ENCODE peak calls at places on chromosome 16, in four cellular contexts. One of them, this sample, is unnamed.

GRCh38 chr16:86496929-86497381 is 13.4 kb upstream of the FOXF1 start:
- DNase-seq in GM12878: no peak
- DNase-seq in HEK293T: no peak
- DNase-seq in K562: no peak
- DNase-seq in this sample: no peak

GRCh38 chr16:61858996-61859395 is 177.2 kb downstream of the CDH8 start:
- DNase-seq in GM12878: no peak
- DNase-seq in HEK293T: no peak
- DNase-seq in K562: no peak
- DNase-seq in this sample: no peak

GRCh38 chr16:12653820-12654392 is 149.8 kb downstream of the CPPED1 start:
- DNase-seq in GM12878: no peak
- DNase-seq in HEK293T: no peak
- DNase-seq in K562: no peak
- DNase-seq in this sample: no peak

GRCh38 chr16:20838250-20838649 is 31.9 kb downstream of the REXO5 start:
- DNase-seq in GM12878: no peak
- DNase-seq in HEK293T: no peak
- DNase-seq in K562: no peak
- DNase-seq in this sample: no peak

GRCh38 chr16:10738231-10739077 is 5.2 kb upstream of the NUBP1 start:
- DNase-seq in GM12878: peak
- DNase-seq in HEK293T: no peak
- DNase-seq in K562: peak
- DNase-seq in this sample: peak

GRCh38 chr16:3023415-3023668 is 400 bp downstream of the HCFC1R1 start:
- DNase-seq in GM12878: no peak
- DNase-seq in HEK293T: no peak
- DNase-seq in K562: no peak
- DNase-seq in this sample: no peak

GRCh38 chr16:55542459-55543082 is 23.9 kb upstream of the CAPNS2 start:
- DNase-seq in GM12878: no peak
- DNase-seq in HEK293T: no peak
- DNase-seq in K562: no peak
- DNase-seq in this sample: no peak

GRCh38 chr16:14186007-14186953 is 115.2 kb downstream of the MRTFB start:
- DNase-seq in GM12878: no peak
- DNase-seq in HEK293T: peak
- DNase-seq in K562: no peak
- DNase-seq in this sample: no peak

GRCh38 chr16:24573141-24573540 is 33.8 kb downstream of the RBBP6 start:
- DNase-seq in GM12878: no peak
- DNase-seq in HEK293T: no peak
- DNase-seq in K562: no peak
- DNase-seq in this sample: no peak

GRCh38 chr16:351804-352520 is 561 bp downstream of the AXIN1 start:
- DNase-seq in GM12878: no peak
- DNase-seq in HEK293T: no peak
- DNase-seq in K562: no peak
- DNase-seq in this sample: no peak

GRCh38 chr16:66696669-66697630 is at the start of gene CMTM4:
- DNase-seq in GM12878: no peak
- DNase-seq in HEK293T: peak
- DNase-seq in K562: peak
- DNase-seq in this sample: peak

DNA sequence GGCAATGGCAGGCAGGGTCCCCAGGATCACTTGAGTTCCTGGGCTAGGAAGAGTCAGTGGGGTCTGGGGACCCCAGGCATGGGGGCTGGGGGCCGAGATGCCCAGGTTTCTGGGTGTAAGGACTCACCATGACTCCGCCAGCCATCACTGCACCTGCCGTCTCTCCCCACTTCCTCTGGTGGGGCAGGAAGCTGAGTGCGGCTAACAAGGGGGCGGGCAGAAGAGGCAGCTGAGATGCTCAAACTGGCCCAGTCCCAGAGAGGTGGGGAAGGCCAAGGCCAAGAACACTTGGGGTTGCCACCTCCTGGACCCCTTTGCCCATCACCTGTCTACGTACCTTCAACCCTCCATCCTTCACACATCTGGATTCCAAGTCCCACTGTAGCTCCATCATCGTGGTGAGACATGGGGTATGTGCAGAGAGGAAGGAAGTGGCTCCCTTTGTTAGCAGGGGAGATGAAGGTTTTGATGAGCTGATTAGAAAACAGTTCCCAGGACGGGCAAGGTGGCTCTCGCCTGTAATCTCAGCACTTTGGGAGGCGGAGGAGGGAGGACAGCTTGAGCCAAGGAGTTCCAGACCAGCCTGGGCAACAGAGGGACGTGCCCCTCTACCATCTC is at the start of gene SEPTIN1:
- DNase-seq in GM12878: peak
- DNase-seq in HEK293T: no peak
- DNase-seq in K562: no peak
- DNase-seq in this sample: no peak
- TF ChIP-seq TARDBP in GM12878: no peak
- TF ChIP-seq TARDBP in HEK293T: no peak
- TF ChIP-seq TARDBP in K562: no peak
- TF ChIP-seq TARDBP in this sample: no peak

DNA sequence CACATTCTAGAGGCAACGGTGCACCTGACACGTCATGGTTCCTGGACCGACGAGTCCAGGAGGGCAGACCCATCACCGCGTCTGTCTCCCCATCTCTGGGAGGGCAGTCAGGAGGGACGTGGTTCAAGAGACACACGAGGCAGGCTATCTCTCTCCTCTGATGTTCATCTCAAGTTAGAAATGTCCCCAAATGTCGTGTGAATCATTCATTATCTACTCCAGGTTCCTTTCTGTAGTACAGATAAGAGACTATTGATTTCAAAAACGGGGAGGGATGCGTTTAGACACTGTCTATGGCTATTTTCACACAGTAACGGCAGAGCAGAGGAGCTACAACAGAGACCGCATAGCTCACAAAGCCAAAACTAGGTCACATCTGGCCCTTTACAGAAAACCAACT is 7.0 kb downstream of the MEAK7 start:
- DNase-seq in GM12878: no peak
- DNase-seq in HEK293T: no peak
- DNase-seq in K562: no peak
- DNase-seq in this sample: no peak
- TF ChIP-seq TARDBP in GM12878: no peak
- TF ChIP-seq TARDBP in HEK293T: no peak
- TF ChIP-seq TARDBP in K562: no peak
- TF ChIP-seq TARDBP in this sample: no peak

DNA sequence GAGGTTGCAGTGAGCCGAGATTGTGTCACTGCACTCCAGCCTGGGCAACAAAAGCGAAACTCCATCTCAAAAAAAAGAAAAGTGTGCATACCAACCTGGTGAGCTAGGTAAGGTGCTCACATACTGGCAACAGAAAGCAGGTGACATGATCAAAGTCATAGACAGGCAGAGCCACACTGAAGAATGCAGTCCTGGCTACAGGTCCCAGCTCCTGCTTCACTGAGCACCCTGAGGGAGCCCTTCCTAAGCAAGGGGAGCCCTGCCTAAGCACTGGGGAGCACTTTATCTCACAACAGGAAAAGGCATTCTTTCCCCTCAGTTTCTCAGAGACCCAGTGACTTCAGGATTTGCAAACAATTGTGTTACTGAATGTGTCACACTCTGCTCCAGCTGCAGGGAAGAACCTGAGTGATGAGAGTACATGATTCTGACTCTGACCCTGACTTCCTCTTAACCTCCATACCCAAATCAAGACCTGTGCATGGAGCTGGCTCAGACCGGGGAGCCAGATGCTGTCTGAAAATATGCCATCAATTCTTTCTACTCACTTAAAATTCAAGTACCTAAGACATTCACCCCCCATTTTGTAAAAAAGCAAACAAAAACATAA is 40.5 kb downstream of the ANKRD11 start:
- DNase-seq in GM12878: no peak
- DNase-seq in HEK293T: no peak
- DNase-seq in K562: no peak
- DNase-seq in this sample: no peak
- TF ChIP-seq TARDBP in GM12878: no peak
- TF ChIP-seq TARDBP in HEK293T: no peak
- TF ChIP-seq TARDBP in K562: no peak
- TF ChIP-seq TARDBP in this sample: no peak

DNA sequence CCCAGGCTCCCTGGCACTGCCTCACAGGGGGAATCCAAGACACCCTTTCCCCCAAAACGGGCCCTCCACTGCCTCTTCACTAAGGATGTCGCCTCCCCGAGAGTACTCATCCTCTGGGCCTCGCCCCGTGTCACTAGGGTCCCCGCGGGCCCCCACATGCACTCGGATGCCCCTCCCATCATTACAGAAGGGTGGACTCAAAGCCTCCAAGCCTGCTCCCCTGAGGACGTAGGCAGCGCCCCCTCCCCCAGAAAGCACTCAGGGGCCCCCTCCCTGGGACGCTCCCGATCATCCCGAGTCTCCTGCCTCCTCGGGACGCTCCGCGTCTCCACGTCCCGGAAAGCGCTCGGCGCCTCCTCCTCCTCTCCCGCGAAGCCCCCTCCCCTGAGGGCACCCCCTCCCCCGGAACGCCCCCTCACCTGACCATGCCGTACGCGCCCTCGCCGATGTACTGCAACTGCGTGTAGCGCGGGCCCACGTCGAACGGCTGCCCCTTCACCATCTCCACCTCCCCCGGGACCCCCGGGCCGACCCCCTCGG is 329 bp downstream of the MAPK3 start:
- DNase-seq in GM12878: no peak
- DNase-seq in HEK293T: no peak
- DNase-seq in K562: peak
- DNase-seq in this sample: no peak
- TF ChIP-seq TARDBP in GM12878: no peak
- TF ChIP-seq TARDBP in HEK293T: no peak
- TF ChIP-seq TARDBP in K562: no peak
- TF ChIP-seq TARDBP in this sample: no peak

GRCh38 chr16:85347213-85347591 is 234.9 kb upstream of the CIBAR2 start:
- DNase-seq in GM12878: no peak
- DNase-seq in HEK293T: peak
- DNase-seq in K562: peak
- DNase-seq in this sample: peak
- TF ChIP-seq TARDBP in GM12878: no peak
- TF ChIP-seq TARDBP in HEK293T: no peak
- TF ChIP-seq TARDBP in K562: no peak
- TF ChIP-seq TARDBP in this sample: no peak

This sample was measured in HepG2.